ENCODE peak calls at places on chromosome 1, in six cellular contexts. Z is OCI-LY7; U is mesenchymal stem cell; X is activated CD4-positive, alpha-beta T cell treated with anti-CD3 and anti-CD28 coated beads, Interleukin-2, amount 50 U/mL, for 4 hours; O is cardiac muscle cell; B is IMR-90. F is an unnamed sample.

GRCh38 chr1:109498161-109498801 is 4.4 kb downstream of the CYB561D1 start:
- DNase-seq in Z (peak; percentile 29), U (peak; percentile 61), X (peak; percentile 44), O (peak; percentile 48), B (peak; percentile 46), F (peak; percentile 45)

GRCh38 chr1:68270993-68271392 is 38.7 kb upstream of the WLS start:
- DNase-seq in Z (no peak), U (no peak), X (no peak), O (no peak), B (peak; percentile 14), F (no peak)

GRCh38 chr1:29576510-29576909 is 340.2 kb downstream of the PTPRU start:
- DNase-seq in Z (no peak), U (no peak), X (no peak), O (no peak), B (no peak), F (no peak)

GRCh38 chr1:40030528-40031135 is 9.9 kb upstream of the CAP1 start:
- DNase-seq in Z (no peak), U (no peak), X (no peak), O (peak; percentile 57), B (peak; percentile 65), F (peak; percentile 68)

GRCh38 chr1:25944986-25945385 is 38.8 kb upstream of the STMN1 start:
- DNase-seq in Z (no peak), U (peak; percentile 38), X (no peak), O (peak; percentile 72), B (peak; percentile 55), F (peak; percentile 48)

GRCh38 chr1:101769520-101769919 is 227.2 kb downstream of the OLFM3 start:
- DNase-seq in Z (peak; percentile 36), U (peak; percentile 2), X (no peak), O (peak; percentile 12), B (peak; percentile 0), F (peak; percentile 17)

GRCh38 chr1:94993931-94994645 is 67.2 kb upstream of the CNN3 start:
- DNase-seq in Z (no peak), U (no peak), X (no peak), O (no peak), B (no peak), F (no peak)

GRCh38 chr1:8223531-8223930 is 94.4 kb upstream of the SLC45A1 start:
- DNase-seq in Z (no peak), U (no peak), X (no peak), O (no peak), B (no peak), F (no peak)

GRCh38 chr1:32200226-32201010 is at the start of gene CCDC28B:
- DNase-seq in Z (peak; percentile 61), U (peak; percentile 89), X (peak; percentile 34), O (peak; percentile 70), B (peak; percentile 81), F (peak; percentile 73)

F was measured in hepatocyte.